ENCODE peak calls at places on chromosomes 1 and 21, in nine cellular contexts. G is GM23248, F is mesenchymal stem cell, K is mammary epithelial cell, Q is left ventricle myocardium inferior, C is heart right ventricle, Y is H9, M is fibroblast of lung, A is endodermal cell. E is an unnamed sample. For H3K4me1, the result is how much of the 10 kb centered on the place peaks cover.

GRCh38 chr1:240888039-240888786 is 276.3 kb upstream of the GREM2 start:
- DNase-seq in G (no peak), F (no peak), K (peak), Q (no peak), C (no peak), Y (peak), M (peak), A (peak), E (no peak)

GRCh38 chr1:225996946-225997545 is 2.1 kb downstream of the SDE2 start:
- DNase-seq in G (peak), F (peak), K (no peak), Q (no peak), C (no peak), Y (no peak), M (no peak), A (no peak), E (no peak)

GRCh38 chr1:227884370-227885134 is 63.2 kb downstream of the WNT9A start:
- DNase-seq in G (no peak), F (no peak), K (no peak), Q (no peak), C (peak), Y (no peak), M (no peak), A (peak), E (no peak)

GRCh38 chr1:55854911-55855310 is 639.7 kb upstream of the USP24 start:
- DNase-seq in G (peak), F (no peak), K (no peak), Q (no peak), C (no peak), Y (no peak), M (peak), A (no peak), E (no peak)

GRCh38 chr1:172554915-172555314 is 22.0 kb downstream of the SUCO start:
- DNase-seq in G (no peak), F (no peak), K (no peak), Q (no peak), C (no peak), Y (no peak), M (no peak), A (no peak), E (no peak)

GRCh38 chr1:93317207-93317606 is 28.5 kb upstream of the DR1 start:
- DNase-seq in G (no peak), F (no peak), K (no peak), Q (no peak), C (peak), Y (no peak), M (no peak), A (no peak), E (peak)

GRCh38 chr1:233901495-233901894 is 3.0 kb upstream of the SLC35F3 start:
- DNase-seq in G (no peak), F (no peak), K (no peak), Q (no peak), C (no peak), Y (no peak), M (no peak), A (no peak), E (no peak)

GRCh38 chr1:68112835-68113243 is 62.4 kb upstream of the DIRAS3 start:
- DNase-seq in G (peak), F (peak), K (peak), Q (peak), C (peak), Y (no peak), M (peak), A (peak), E (peak)

GRCh38 chr1:16048573-16049189 is 5.1 kb downstream of the CLCNKB start:
- DNase-seq in G (peak), F (peak), K (no peak), Q (peak), C (peak), Y (peak), M (peak), A (peak), E (peak)

GRCh38 chr1:100538935-100539835 is 1.2 kb downstream of the GPR88 start:
- DNase-seq in G (peak), F (no peak), K (peak), Q (peak), C (no peak), Y (peak), M (no peak), A (peak), E (peak)

GRCh38 chr1:46394108-46394871 is at the start of gene FAAH:
- DNase-seq in G (peak), F (peak), K (peak), Q (peak), C (peak), Y (peak), M (peak), A (peak), E (peak)

GRCh38 chr1:61561666-61562065 is 163.3 kb downstream of the TM2D1 start:
- DNase-seq in G (peak), F (no peak), K (peak), Q (no peak), C (no peak), Y (no peak), M (no peak), A (no peak), E (no peak)

GRCh38 chr1:55064071-55064581 is 24.8 kb downstream of the PCSK9 start:
- DNase-seq in G (peak), F (no peak), K (no peak), Q (no peak), C (no peak), Y (peak), M (no peak), A (peak), E (peak)

GRCh38 chr1:921011-921837 is 2.5 kb upstream of the SAMD11 start:
- DNase-seq in G (peak), F (peak), K (peak), Q (peak), C (peak), Y (peak), M (peak), A (peak), E (peak)

GRCh38 chr1:196377811-196378210 is 230.4 kb downstream of the KCNT2 start:
- DNase-seq in G (no peak), F (no peak), K (no peak), Q (no peak), C (no peak), Y (no peak), M (no peak), A (no peak), E (no peak)

GRCh38 chr21:25790122-25790951 is 55.6 kb downstream of the GABPA start:
- DNase-seq in G (peak), F (peak), K (peak), Q (no peak), C (no peak), Y (no peak), M (peak), A (peak), E (no peak)

GRCh38 chr1:27959792-27960603 is at the start of gene XKR8:
- DNase-seq in G (peak), F (peak), K (peak), Q (peak), C (peak), Y (peak), M (peak), A (peak), E (peak)

GRCh38 chr1:244075247-244075722 is 24.2 kb downstream of the ZBTB18 start:
- DNase-seq in G (no peak), F (no peak), K (no peak), Q (no peak), C (no peak), Y (no peak), M (no peak), A (peak), E (no peak)

GRCh38 chr1:238558156-238558555 is 667.4 kb upstream of the ZP4 start:
- DNase-seq in G (peak), F (no peak), K (peak), Q (no peak), C (no peak), Y (no peak), M (peak), A (no peak), E (no peak)

GRCh38 chr1:25042331-25042730 is 112.3 kb upstream of the RUNX3 start:
- DNase-seq in G (no peak), F (no peak), K (peak), Q (no peak), C (no peak), Y (no peak), M (no peak), A (no peak), E (no peak)

GRCh38 chr1:160093069-160093395 is 5.4 kb downstream of the IGSF8 start:
- DNase-seq in G (no peak), F (no peak), K (no peak), Q (no peak), C (no peak), Y (no peak), M (no peak), A (no peak), E (no peak)

GRCh38 chr1:214280386-214281029 is 451 bp upstream of the SMYD2 start:
- DNase-seq in G (peak), F (peak), K (peak), Q (peak), C (peak), Y (peak), M (peak), A (peak), E (peak)

GRCh38 chr1:87632232-87632631 is 303.6 kb downstream of the LMO4 start:
- DNase-seq in G (no peak), F (no peak), K (no peak), Q (no peak), C (no peak), Y (no peak), M (no peak), A (no peak), E (no peak)

GRCh38 chr1:236904874-236905741 is 99.1 kb downstream of the MT1HL1 start:
- DNase-seq in G (peak), F (peak), K (peak), Q (no peak), C (no peak), Y (no peak), M (peak), A (no peak), E (no peak)

GRCh38 chr21:35026617-35027557 is 22.2 kb downstream of the RUNX1 start:
- DNase-seq in G (peak), F (peak), K (no peak), Q (peak), C (peak), Y (peak), M (peak), A (peak), E (peak)

GRCh38 chr1:247407180-247407616 is 8.8 kb upstream of the NLRP3 start:
- DNase-seq in G (peak), F (no peak), K (peak), Q (peak), C (no peak), Y (no peak), M (no peak), A (no peak), E (peak)

GRCh38 chr1:52054496-52055065 is 410 bp downstream of the TXNDC12 start:
- DNase-seq in G (no peak), F (no peak), K (no peak), Q (no peak), C (no peak), Y (no peak), M (no peak), A (peak), E (no peak)

GRCh38 chr1:23481904-23482303 is 2.1 kb downstream of the ASAP3 start:
- DNase-seq in G (no peak), F (no peak), K (no peak), Q (no peak), C (no peak), Y (no peak), M (no peak), A (no peak), E (no peak)

GRCh38 chr1:159996653-159997052 is 35.1 kb downstream of the PIGM start:
- DNase-seq in G (peak), F (peak), K (peak), Q (no peak), C (no peak), Y (no peak), M (peak), A (no peak), E (no peak)

GRCh38 chr1:89815040-89815439 is 5.8 kb upstream of the LRRC8D start:
- DNase-seq in G (peak), F (no peak), K (no peak), Q (no peak), C (no peak), Y (no peak), M (no peak), A (no peak), E (no peak)

GRCh38 chr21:31282095-31282709 is 61.9 kb downstream of the TIAM1 start:
- DNase-seq in G (peak), F (peak), K (peak), Q (peak), C (no peak), Y (no peak), M (peak), A (no peak), E (peak)

GRCh38 chr1:38082678-38083317 is 36.2 kb upstream of the POU3F1 start:
- DNase-seq in G (no peak), F (no peak), K (no peak), Q (no peak), C (no peak), Y (no peak), M (no peak), A (no peak), E (no peak)

GRCh38 chr1:184624626-184625025 is 130.0 kb downstream of the EDEM3 start:
- DNase-seq in G (peak), F (no peak), K (peak), Q (no peak), C (no peak), Y (no peak), M (no peak), A (no peak), E (no peak)

GRCh38 chr1:154742586-154742985 is 127.5 kb downstream of the KCNN3 start:
- DNase-seq in G (no peak), F (no peak), K (no peak), Q (no peak), C (no peak), Y (no peak), M (no peak), A (peak), E (peak)

DNA sequence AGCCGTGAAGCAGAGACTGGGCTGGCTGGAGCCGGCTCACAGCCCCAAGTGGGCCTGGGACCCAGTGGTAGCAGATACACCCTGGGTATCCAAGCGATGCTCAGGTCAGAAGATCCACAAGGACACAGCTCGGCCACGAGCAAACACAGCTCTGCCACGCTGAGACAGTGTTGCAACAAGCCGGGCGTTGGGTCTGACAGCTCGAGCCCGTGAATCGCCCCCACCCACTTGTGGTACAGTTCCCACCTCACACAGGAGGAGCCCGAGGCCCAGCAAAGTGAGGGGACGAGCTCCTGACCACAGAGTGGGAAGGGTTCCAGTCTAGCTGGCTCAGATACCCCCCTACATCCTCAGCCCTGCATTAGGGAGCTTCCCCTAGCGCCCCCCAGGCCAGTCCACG is 8.9 kb upstream of the PRKCZ start:
- DNase-seq in G (no peak), F (no peak), K (no peak), Q (no peak), C (no peak), Y (no peak), M (no peak), A (no peak), E (peak)
- H3K4me1 ChIP-seq in G (under half), F (under half), K (under half), Q (under half), C (under half), Y (under half), M (under half), A (under half), E (under half)

GRCh38 chr1:2045468-2046224 is 4.6 kb upstream of the PRKCZ start:
- DNase-seq in G (peak), F (peak), K (no peak), Q (no peak), C (no peak), Y (no peak), M (peak), A (no peak), E (no peak)
- H3K4me1 ChIP-seq in G (under half), F (under half), K (under half), Q (under half), C (under half), Y (under half), M (under half), A (under half), E (under half)

GRCh38 chr1:32247983-32248889 is 1.2 kb downstream of the FAM167B start:
- DNase-seq in G (peak), F (peak), K (peak), Q (peak), C (peak), Y (peak), M (peak), A (peak), E (peak)
- H3K4me1 ChIP-seq in G (under half), F (under half), K (under half), Q (half or more), C (half or more), Y (under half), M (under half), A (under half), E (under half)

DNA sequence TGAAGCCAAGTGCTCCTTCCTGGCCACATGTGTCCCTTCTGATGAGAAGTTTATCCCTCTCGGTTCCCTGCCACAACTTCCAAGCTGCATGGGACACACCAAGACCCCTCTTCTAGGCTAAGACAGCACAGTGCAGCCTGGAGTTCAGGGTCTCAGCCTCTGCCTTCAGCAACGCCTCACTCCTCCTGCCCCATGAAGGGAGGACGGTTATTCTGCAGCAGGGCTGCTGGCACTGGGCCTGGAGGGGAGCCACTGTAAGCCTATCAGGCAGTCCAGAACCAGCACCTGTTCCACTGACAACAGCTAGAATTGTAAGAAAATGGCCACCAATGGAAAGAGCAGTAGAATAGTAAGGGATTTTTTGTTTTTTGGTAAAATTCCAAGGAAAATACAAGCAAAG is 72.3 kb downstream of the GALNT2 start:
- DNase-seq in G (no peak), F (no peak), K (no peak), Q (no peak), C (no peak), Y (no peak), M (no peak), A (no peak), E (no peak)
- H3K4me1 ChIP-seq in G (under half), F (under half), K (under half), Q (half or more), C (half or more), Y (under half), M (under half), A (under half), E (under half)

GRCh38 chr1:33119532-33120217 is 38.7 kb downstream of the AZIN2 start:
- DNase-seq in G (peak), F (no peak), K (no peak), Q (no peak), C (no peak), Y (peak), M (peak), A (peak), E (no peak)

GRCh38 chr1:33118274-33118673 is 37.3 kb downstream of the AZIN2 start:
- DNase-seq in G (no peak), F (no peak), K (no peak), Q (no peak), C (no peak), Y (no peak), M (no peak), A (no peak), E (no peak)

GRCh38 chr1:33120436-33121231 is 39.7 kb downstream of the AZIN2 start:
- DNase-seq in G (no peak), F (no peak), K (peak), Q (no peak), C (no peak), Y (no peak), M (no peak), A (peak), E (no peak)

GRCh38 chr1:33117440-33118085 is 36.6 kb downstream of the AZIN2 start:
- DNase-seq in G (no peak), F (no peak), K (no peak), Q (no peak), C (no peak), Y (no peak), M (no peak), A (no peak), E (no peak)

DNA sequence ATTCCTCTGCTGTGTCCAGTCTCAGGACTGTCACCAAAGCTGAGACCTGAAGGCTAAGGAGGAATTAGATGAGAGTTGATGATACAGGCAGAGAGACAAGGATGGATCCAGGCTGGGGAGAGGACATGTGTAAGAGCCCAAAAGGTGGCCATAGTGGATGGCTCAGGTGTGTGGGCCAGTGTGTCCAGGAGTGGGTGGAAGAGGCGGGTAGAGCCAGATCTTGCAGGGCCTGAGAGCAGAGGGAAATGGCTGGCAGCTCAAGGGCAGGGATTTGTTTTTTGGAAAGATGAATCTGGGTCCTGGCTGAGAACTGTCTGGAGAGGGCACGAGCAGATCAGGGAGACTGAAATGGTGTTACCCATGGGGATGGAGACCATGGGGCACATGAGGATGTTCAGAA is 38.1 kb downstream of the AZIN2 start:
- DNase-seq in G (no peak), F (no peak), K (no peak), Q (no peak), C (no peak), Y (no peak), M (no peak), A (peak), E (no peak)
- H3K4me1 ChIP-seq in G (under half), F (under half), K (under half), Q (under half), C (under half), Y (under half), M (under half), A (under half), E (under half)

DNA sequence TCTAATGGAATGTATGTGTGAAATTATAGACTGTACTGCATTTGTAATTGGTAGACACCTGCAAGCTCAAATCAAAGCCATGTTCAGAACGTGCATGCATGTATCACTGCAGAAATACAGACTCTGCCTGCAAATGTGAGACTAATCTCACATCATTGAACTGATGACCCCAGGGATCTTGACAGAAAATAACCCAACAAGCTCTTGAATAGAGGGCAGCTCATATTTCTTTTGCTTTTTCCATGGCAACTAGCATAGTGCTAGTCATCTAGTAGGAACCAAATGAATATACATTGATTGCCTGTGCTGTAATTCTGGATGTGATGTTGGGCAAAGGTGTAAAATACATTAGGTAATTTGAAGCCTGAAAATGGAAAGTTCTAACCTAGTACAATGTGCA is 62.4 kb downstream of the PTPRC start:
- DNase-seq in G (no peak), F (peak), K (no peak), Q (no peak), C (no peak), Y (no peak), M (no peak), A (no peak), E (no peak)
- H3K4me1 ChIP-seq in G (under half), F (under half), K (under half), Q (under half), C (under half), Y (under half), M (under half), A (under half), E (under half)

GRCh38 chr1:41499591-41499990 is 15.1 kb upstream of the EDN2 start:
- DNase-seq in G (no peak), F (no peak), K (no peak), Q (no peak), C (no peak), Y (no peak), M (no peak), A (peak), E (peak)
- H3K4me1 ChIP-seq in G (under half), F (half or more), K (half or more), Q (half or more), C (half or more), Y (under half), M (under half), A (under half), E (under half)

GRCh38 chr1:11940260-11940921 is 5.9 kb downstream of the PLOD1 start:
- DNase-seq in G (peak), F (no peak), K (peak), Q (peak), C (no peak), Y (no peak), M (peak), A (no peak), E (no peak)
- H3K4me1 ChIP-seq in G (under half), F (under half), K (under half), Q (half or more), C (half or more), Y (under half), M (under half), A (under half), E (under half)

DNA sequence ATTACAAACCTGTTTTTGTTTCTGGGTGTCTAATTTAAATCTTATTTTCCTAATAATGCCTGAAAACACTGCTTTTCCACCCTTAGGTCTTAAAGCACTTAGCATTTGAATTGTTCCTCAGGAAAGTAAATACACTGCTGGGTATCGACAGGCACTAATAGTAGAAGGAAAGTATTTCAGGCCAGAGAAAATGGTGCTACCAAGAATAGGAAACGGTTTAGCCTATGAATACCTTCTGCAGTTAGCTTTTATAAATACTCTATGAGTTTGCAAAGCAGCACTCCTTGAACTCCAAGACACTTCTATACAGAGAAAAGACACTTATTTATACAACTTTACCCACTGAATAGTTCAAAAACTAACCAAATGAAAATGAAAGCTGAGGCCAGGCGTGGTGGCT is 6.8 kb downstream of the FUBP1 start:
- DNase-seq in G (no peak), F (no peak), K (no peak), Q (no peak), C (no peak), Y (no peak), M (no peak), A (no peak), E (no peak)
- H3K4me1 ChIP-seq in G (under half), F (under half), K (under half), Q (half or more), C (half or more), Y (under half), M (under half), A (under half), E (under half)